ENCODE peak calls at places on chromosomes 11 and 22, in eight cellular contexts. L is fibroblast of lung; A is testis; V is transverse colon; W is IMR-90; Q is cardiac muscle cell; B is heart right ventricle; M is naive thymus-derived CD4-positive, alpha-beta T cell. P is an unnamed sample. For H3K9me3, the result is how much of the 10 kb centered on the place peaks cover.

GRCh38 chr22:20979243-20979809 is 2.8 kb upstream of the LZTR1 start:
- DNase-seq in V (peak), Q (peak), W (peak), B (peak), L (peak), M (peak), A (peak), P (peak)

GRCh38 chr11:126359431-126360048 is 4.1 kb downstream of the ST3GAL4 start:
- DNase-seq in Q (no peak), W (peak), A (peak), B (peak), V (peak), M (no peak), L (peak), P (no peak)

GRCh38 chr22:37233751-37234631 is 10.1 kb downstream of the RAC2 start:
- DNase-seq in M (no peak), B (no peak), W (no peak), V (peak), L (no peak), A (no peak), Q (no peak), P (no peak)

GRCh38 chr11:15720460-15720859 is 605.7 kb downstream of the INSC start:
- DNase-seq in W (peak), V (no peak), L (peak), B (no peak), A (no peak), M (no peak), Q (no peak), P (no peak)

GRCh38 chr11:104798794-104799193 is 99.5 kb downstream of the CASP12 start:
- DNase-seq in V (no peak), L (peak), W (no peak), M (peak), A (no peak), B (no peak), Q (no peak), P (no peak)

GRCh38 chr22:39381930-39382329 is 17.6 kb upstream of the TAB1 start:
- DNase-seq in B (no peak), V (no peak), M (no peak), A (no peak), Q (no peak), L (no peak), W (no peak), P (no peak)

GRCh38 chr22:46007848-46008261 is 30.9 kb upstream of the WNT7B start:
- DNase-seq in W (peak), L (peak), V (peak), Q (no peak), B (peak), A (peak), M (no peak), P (peak)

GRCh38 chr11:14894657-14895598 is 2.9 kb upstream of the CYP2R1 start:
- DNase-seq in A (peak), M (no peak), L (peak), V (peak), B (peak), Q (no peak), W (peak), P (no peak)

GRCh38 chr11:117547188-117547831 is 219.7 kb downstream of the CEP164 start:
- DNase-seq in W (no peak), A (no peak), Q (no peak), V (no peak), B (no peak), M (no peak), L (no peak), P (no peak)

GRCh38 chr11:70078796-70079616 is 889 bp downstream of the ANO1 start:
- DNase-seq in M (no peak), Q (no peak), W (no peak), A (no peak), L (no peak), V (no peak), B (no peak), P (no peak)

GRCh38 chr11:70075836-70076235 is 2.3 kb upstream of the ANO1 start:
- DNase-seq in B (no peak), A (no peak), Q (no peak), L (no peak), M (no peak), W (no peak), V (no peak), P (peak)

GRCh38 chr11:70076461-70076931 is 1.6 kb upstream of the ANO1 start:
- DNase-seq in M (no peak), V (no peak), A (no peak), W (no peak), B (no peak), Q (no peak), L (no peak), P (no peak)

GRCh38 chr11:70078095-70078795 is at the start of gene ANO1:
- DNase-seq in A (peak), B (peak), Q (peak), M (no peak), W (peak), L (no peak), V (no peak), P (peak)

DNA sequence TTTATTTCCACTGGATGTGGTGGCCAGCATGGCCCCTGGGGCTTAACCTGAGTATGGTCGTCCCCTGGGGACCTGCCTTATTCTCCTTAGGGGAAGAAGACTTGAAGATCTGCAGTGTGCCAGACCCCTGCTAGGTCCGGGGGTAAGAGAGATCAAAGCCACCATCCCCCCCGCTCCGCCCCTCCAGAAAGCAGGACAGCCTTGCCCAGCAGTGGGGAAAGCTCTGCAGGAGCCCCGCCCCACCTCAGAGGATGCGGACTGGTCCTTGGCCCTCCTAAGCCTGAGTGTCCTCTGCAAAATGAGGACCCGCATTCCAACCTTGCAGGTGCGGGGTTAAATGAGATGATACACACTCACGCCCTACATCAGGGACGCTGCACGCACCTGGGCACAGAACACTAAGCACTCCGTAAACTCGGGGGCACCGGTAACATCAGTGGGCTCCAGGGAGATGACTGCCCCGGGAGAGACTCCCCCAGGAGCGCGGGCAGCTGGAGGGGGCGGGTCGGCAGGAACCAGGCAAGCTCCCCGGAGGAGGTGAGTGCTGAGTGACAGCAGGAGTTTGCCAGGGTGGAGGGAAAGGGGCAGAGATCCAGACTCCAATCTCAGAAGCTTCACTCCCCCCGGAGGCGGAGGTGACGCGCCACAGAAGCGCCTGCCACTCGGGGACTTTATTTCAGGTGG is 564 bp upstream of the ANO1 start:
- DNase-seq in V (no peak), B (no peak), W (no peak), L (no peak), Q (no peak), M (no peak), A (no peak), P (no peak)
- H3K4me3 ChIP-seq in V (no peak), B (peak), W (peak), L (no peak), Q (no peak), M (no peak), A (no peak), P (peak)

DNA sequence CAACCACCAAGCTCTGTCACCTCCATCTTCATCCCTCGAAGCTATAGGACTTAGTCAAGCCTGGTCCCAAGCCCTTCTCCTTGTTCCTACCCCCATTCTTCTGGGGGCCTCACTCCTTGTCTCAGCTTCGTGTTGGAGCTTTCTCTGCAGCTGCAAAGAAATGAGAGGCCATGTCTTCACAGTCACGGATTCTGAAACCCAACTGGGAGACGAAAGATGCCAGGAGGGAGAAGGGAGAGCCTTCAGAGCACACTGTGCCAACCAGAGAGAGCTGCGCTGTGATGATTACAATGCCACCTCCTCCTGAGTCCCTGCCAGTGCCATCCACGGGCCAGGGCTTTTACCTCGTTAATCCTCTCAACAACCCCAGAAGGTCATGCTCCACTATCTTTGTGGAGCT is 469.3 kb downstream of the TBC1D22A start:
- DNase-seq in M (no peak), B (no peak), A (no peak), V (no peak), Q (no peak), L (no peak), W (no peak), P (no peak)
- H3K9me3 ChIP-seq in M (under half), B (under half), A (under half), V (under half), Q (under half), L (under half), W (under half), P (under half)

DNA sequence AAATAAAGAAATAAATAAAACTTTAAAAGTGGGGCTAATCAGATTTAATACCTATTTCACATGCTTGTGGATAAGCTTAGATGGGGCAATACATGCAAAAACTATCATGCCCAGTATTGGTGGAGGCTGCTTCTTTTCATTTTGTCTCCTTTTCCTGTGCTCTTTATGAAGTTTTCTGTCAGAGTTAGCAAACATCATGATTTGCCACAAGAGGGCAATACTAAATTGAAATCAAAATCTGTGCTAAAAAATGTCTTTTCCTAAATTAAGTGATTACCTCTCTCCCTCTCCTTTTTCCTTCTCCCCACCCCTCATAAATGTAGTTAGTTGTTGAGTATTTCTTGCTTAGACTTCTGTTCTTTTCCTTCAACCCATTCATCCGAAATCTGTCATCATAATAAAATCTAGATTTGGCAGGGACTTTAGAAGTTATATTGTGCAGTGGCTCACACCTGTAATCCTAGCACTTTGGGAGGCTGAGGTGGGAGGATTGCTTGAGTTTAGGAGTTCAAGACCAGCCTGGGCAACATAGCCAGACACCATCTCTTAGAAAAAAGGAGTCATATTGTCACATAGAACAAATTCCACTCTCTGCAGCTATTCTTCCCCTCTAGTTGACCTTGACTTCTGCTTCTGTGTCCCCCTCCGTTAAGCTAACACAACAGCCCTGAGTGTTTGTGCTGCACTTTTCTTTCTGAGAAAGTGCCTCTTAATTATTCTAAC is 4.7 kb upstream of the ARHGAP42 start:
- DNase-seq in L (peak), M (no peak), V (no peak), B (no peak), A (no peak), Q (no peak), W (peak), P (no peak)
- H3K4me3 ChIP-seq in L (no peak), M (no peak), V (no peak), B (no peak), A (no peak), Q (no peak), W (no peak), P (no peak)

GRCh38 chr11:74866557-74866956 is 82.3 kb downstream of the XRRA1 start:
- DNase-seq in M (no peak), L (no peak), A (no peak), W (no peak), V (no peak), Q (no peak), B (no peak), P (no peak)
- H3K9me3 ChIP-seq in M (half or more), L (under half), A (under half), W (under half), V (half or more), Q (under half), B (under half), P (half or more)

DNA sequence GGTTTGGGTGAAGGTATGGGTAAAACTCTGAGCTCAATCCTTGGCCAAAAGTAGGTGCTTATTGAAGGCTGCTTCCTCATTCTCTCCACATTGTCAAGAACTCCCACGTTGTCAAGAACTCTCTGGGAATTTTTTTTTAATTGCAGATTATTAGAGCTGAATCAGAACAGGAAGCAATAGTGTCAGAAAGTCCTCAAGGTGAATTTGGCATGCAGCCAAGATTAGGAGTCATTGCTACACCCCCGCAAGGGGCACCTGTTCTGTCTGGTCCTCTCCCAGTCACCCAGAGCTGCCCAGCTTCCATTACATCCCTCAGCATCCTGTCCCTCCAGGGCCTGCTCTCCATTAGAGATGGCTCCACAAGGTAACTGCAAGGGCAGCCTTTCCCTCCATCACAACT is 996.5 kb downstream of the OPCML start:
- DNase-seq in Q (no peak), V (no peak), M (no peak), W (no peak), L (no peak), B (no peak), A (no peak), P (no peak)
- H3K4me3 ChIP-seq in Q (no peak), V (no peak), M (no peak), W (no peak), L (no peak), B (no peak), A (no peak), P (no peak)

P was measured in upper lobe of left lung.